ENCODE peak calls at places on chromosome 18, in five cellular contexts. One of them, this sample, is unnamed.

GRCh38 chr18:33900638-33901037 is 322.6 kb downstream of the ASXL3 start:
- DNase-seq in testis: no peak
- DNase-seq in thoracic aorta: no peak
- DNase-seq in PC-3: no peak
- DNase-seq in transverse colon: no peak
- DNase-seq in this sample: no peak

GRCh38 chr18:29218101-29218500 is 1041.2 kb upstream of the CDH2 start:
- DNase-seq in testis: no peak
- DNase-seq in thoracic aorta: no peak
- DNase-seq in PC-3: no peak
- DNase-seq in transverse colon: no peak
- DNase-seq in this sample: no peak

GRCh38 chr18:44651918-44652317 is 28.8 kb upstream of the SETBP1 start:
- DNase-seq in testis: no peak
- DNase-seq in thoracic aorta: no peak
- DNase-seq in PC-3: no peak
- DNase-seq in transverse colon: no peak
- DNase-seq in this sample: no peak

GRCh38 chr18:74110983-74111382 is 36.7 kb downstream of the FBXO15 start:
- DNase-seq in testis: no peak
- DNase-seq in thoracic aorta: no peak
- DNase-seq in PC-3: no peak
- DNase-seq in transverse colon: peak
- DNase-seq in this sample: no peak

GRCh38 chr18:58727776-58728500 is 56.7 kb downstream of the MALT1 start:
- DNase-seq in testis: no peak
- DNase-seq in thoracic aorta: no peak
- DNase-seq in PC-3: no peak
- DNase-seq in transverse colon: no peak
- DNase-seq in this sample: no peak

GRCh38 chr18:13461488-13461887 is 242.9 kb downstream of the LDLRAD4 start:
- DNase-seq in testis: no peak
- DNase-seq in thoracic aorta: no peak
- DNase-seq in PC-3: no peak
- DNase-seq in transverse colon: no peak
- DNase-seq in this sample: no peak

GRCh38 chr18:61336766-61337165 is 3.5 kb downstream of the CDH20 start:
- DNase-seq in testis: no peak
- DNase-seq in thoracic aorta: no peak
- DNase-seq in PC-3: no peak
- DNase-seq in transverse colon: no peak
- DNase-seq in this sample: no peak

GRCh38 chr18:48743046-48743445 is 204.2 kb downstream of the CTIF start:
- DNase-seq in testis: peak
- DNase-seq in thoracic aorta: no peak
- DNase-seq in PC-3: no peak
- DNase-seq in transverse colon: no peak
- DNase-seq in this sample: no peak

GRCh38 chr18:50742947-50743346 is 76.9 kb downstream of the MRO start:
- DNase-seq in testis: no peak
- DNase-seq in thoracic aorta: no peak
- DNase-seq in PC-3: no peak
- DNase-seq in transverse colon: no peak
- DNase-seq in this sample: no peak

GRCh38 chr18:2917255-2918047 is 70.6 kb downstream of the EMILIN2 start:
- DNase-seq in testis: no peak
- DNase-seq in thoracic aorta: no peak
- DNase-seq in PC-3: no peak
- DNase-seq in transverse colon: no peak
- DNase-seq in this sample: peak

GRCh38 chr18:6015364-6015763 is 120.0 kb upstream of the TMEM200C start:
- DNase-seq in testis: no peak
- DNase-seq in thoracic aorta: no peak
- DNase-seq in PC-3: peak
- DNase-seq in transverse colon: no peak
- DNase-seq in this sample: no peak

GRCh38 chr18:22504251-22504650 is 86.5 kb upstream of the CTAGE1 start:
- DNase-seq in testis: no peak
- DNase-seq in thoracic aorta: no peak
- DNase-seq in PC-3: no peak
- DNase-seq in transverse colon: no peak
- DNase-seq in this sample: no peak

GRCh38 chr18:22935431-22935830 is 2.3 kb downstream of the RBBP8 start:
- DNase-seq in testis: no peak
- DNase-seq in thoracic aorta: no peak
- DNase-seq in PC-3: no peak
- DNase-seq in transverse colon: no peak
- DNase-seq in this sample: peak

GRCh38 chr18:35463050-35463449 is 34.7 kb downstream of the INO80C start:
- DNase-seq in testis: no peak
- DNase-seq in thoracic aorta: no peak
- DNase-seq in PC-3: peak
- DNase-seq in transverse colon: no peak
- DNase-seq in this sample: no peak

GRCh38 chr18:9330419-9330818 is 4.2 kb upstream of the TWSG1 start:
- DNase-seq in testis: no peak
- DNase-seq in thoracic aorta: no peak
- DNase-seq in PC-3: no peak
- DNase-seq in transverse colon: no peak
- DNase-seq in this sample: peak

GRCh38 chr18:26307161-26307773 is 81.0 kb downstream of the TAF4B start:
- DNase-seq in testis: peak
- DNase-seq in thoracic aorta: no peak
- DNase-seq in PC-3: peak
- DNase-seq in transverse colon: no peak
- DNase-seq in this sample: peak

GRCh38 chr18:69885841-69886531 is 61.7 kb downstream of the CD226 start:
- DNase-seq in testis: no peak
- DNase-seq in thoracic aorta: no peak
- DNase-seq in PC-3: no peak
- DNase-seq in transverse colon: no peak
- DNase-seq in this sample: no peak

GRCh38 chr18:22344908-22345670 is 72.6 kb downstream of the CTAGE1 start:
- DNase-seq in testis: no peak
- DNase-seq in thoracic aorta: no peak
- DNase-seq in PC-3: no peak
- DNase-seq in transverse colon: peak
- DNase-seq in this sample: no peak

GRCh38 chr18:66734451-66734850 is 130.6 kb upstream of the CDH19 start:
- DNase-seq in testis: no peak
- DNase-seq in thoracic aorta: no peak
- DNase-seq in PC-3: peak
- DNase-seq in transverse colon: no peak
- DNase-seq in this sample: no peak

GRCh38 chr18:26370037-26370436 is 143.8 kb downstream of the TAF4B start:
- DNase-seq in testis: no peak
- DNase-seq in thoracic aorta: no peak
- DNase-seq in PC-3: no peak
- DNase-seq in transverse colon: no peak
- DNase-seq in this sample: no peak

GRCh38 chr18:41373612-41374011 is 581.4 kb upstream of the PIK3C3 start:
- DNase-seq in testis: no peak
- DNase-seq in thoracic aorta: no peak
- DNase-seq in PC-3: no peak
- DNase-seq in transverse colon: no peak
- DNase-seq in this sample: peak

GRCh38 chr18:41378628-41379027 is 576.4 kb upstream of the PIK3C3 start:
- DNase-seq in testis: no peak
- DNase-seq in thoracic aorta: no peak
- DNase-seq in PC-3: peak
- DNase-seq in transverse colon: no peak
- DNase-seq in this sample: peak
- TF ChIP-seq CTCF in testis: no peak
- TF ChIP-seq CTCF in thoracic aorta: no peak
- TF ChIP-seq CTCF in PC-3: peak
- TF ChIP-seq CTCF in transverse colon: no peak
- TF ChIP-seq CTCF in this sample: peak

GRCh38 chr18:12086677-12087482 is 6.8 kb upstream of the ANKRD62 start:
- DNase-seq in testis: no peak
- DNase-seq in thoracic aorta: no peak
- DNase-seq in PC-3: no peak
- DNase-seq in transverse colon: no peak
- DNase-seq in this sample: no peak

GRCh38 chr18:12085136-12085535 is 8.5 kb upstream of the ANKRD62 start:
- DNase-seq in testis: no peak
- DNase-seq in thoracic aorta: no peak
- DNase-seq in PC-3: no peak
- DNase-seq in transverse colon: no peak
- DNase-seq in this sample: no peak

GRCh38 chr18:12087483-12087960 is 6.1 kb upstream of the ANKRD62 start:
- DNase-seq in testis: no peak
- DNase-seq in thoracic aorta: no peak
- DNase-seq in PC-3: no peak
- DNase-seq in transverse colon: no peak
- DNase-seq in this sample: no peak

GRCh38 chr18:12086249-12086648 is 7.4 kb upstream of the ANKRD62 start:
- DNase-seq in testis: no peak
- DNase-seq in thoracic aorta: no peak
- DNase-seq in PC-3: no peak
- DNase-seq in transverse colon: peak
- DNase-seq in this sample: no peak

GRCh38 chr18:12085786-12086185 is 7.9 kb upstream of the ANKRD62 start:
- DNase-seq in testis: no peak
- DNase-seq in thoracic aorta: no peak
- DNase-seq in PC-3: no peak
- DNase-seq in transverse colon: no peak
- DNase-seq in this sample: no peak
- H3K4me3 ChIP-seq in testis: no peak
- H3K4me3 ChIP-seq in thoracic aorta: no peak
- H3K4me3 ChIP-seq in PC-3: no peak
- H3K4me3 ChIP-seq in transverse colon: no peak
- H3K4me3 ChIP-seq in this sample: no peak

DNA sequence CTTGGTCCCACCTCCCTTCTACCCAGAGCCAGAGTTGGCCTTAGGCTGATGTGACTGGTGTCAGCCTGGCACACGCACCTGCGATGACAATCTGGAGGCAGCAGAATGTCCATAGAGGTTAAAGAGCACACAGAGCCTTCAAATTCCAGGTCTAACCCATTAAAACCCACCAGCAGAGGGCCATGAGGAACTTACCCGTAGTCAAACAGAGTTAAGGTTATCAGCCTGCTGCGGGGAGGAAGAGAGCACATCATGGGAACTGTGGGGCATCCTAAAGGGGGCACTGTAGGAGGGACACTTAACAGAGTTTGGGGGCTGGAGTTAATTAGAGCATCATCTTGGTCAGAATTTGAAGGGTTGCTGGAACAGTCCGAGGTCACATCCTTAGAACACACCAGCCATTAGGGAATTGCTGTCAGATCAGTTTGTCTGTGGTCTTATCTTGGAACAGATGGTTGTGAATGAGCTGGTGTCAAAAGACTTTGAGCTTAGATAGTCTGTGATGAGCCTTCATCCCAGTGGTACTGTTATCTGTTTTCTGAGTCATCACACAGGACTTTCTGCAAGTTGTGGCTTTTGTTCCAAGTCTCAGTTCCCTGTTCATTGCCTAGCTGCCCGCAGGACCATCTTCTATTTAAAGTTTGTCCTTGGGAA is 248.6 kb downstream of the LOXHD1 start:
- DNase-seq in testis: no peak
- DNase-seq in thoracic aorta: no peak
- DNase-seq in PC-3: no peak
- DNase-seq in transverse colon: no peak
- DNase-seq in this sample: peak
- TF ChIP-seq CTCF in testis: no peak
- TF ChIP-seq CTCF in thoracic aorta: no peak
- TF ChIP-seq CTCF in PC-3: no peak
- TF ChIP-seq CTCF in transverse colon: no peak
- TF ChIP-seq CTCF in this sample: peak

GRCh38 chr18:55419132-55419938 is 168.7 kb downstream of the TCF4 start:
- DNase-seq in testis: no peak
- DNase-seq in thoracic aorta: no peak
- DNase-seq in PC-3: no peak
- DNase-seq in transverse colon: no peak
- DNase-seq in this sample: peak
- H3K4me3 ChIP-seq in testis: no peak
- H3K4me3 ChIP-seq in thoracic aorta: no peak
- H3K4me3 ChIP-seq in PC-3: no peak
- H3K4me3 ChIP-seq in transverse colon: no peak
- H3K4me3 ChIP-seq in this sample: no peak

DNA sequence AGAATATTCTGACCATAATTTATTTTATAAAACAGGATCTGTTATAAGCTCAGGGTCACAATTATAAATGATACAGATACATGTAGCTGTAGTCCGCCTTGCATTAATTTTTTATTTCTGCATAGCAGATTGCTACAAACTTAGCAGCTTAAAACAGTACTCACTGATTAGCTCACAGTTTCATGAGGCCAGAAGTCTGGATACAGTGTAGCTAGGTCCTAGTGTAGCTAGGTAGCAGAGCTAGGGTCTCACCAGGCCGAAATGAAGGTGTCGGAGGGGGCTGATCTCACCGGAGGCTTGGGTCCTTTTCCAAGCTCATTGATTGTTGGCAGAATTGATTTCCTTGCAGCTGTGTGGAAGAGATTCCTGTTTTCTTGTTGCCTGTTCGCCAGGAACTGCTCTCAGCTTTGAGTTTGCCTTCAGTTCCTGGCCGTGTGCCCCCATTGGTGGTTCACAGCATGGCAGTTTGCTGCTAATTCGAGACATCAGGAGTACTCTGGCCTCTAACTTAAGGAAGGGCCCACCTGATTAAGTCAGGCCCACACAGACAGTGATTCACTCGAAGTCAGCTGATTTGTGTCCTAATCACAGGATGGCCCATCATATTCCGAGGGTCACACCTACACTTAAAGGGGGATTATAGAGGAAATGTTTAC is 18.4 kb downstream of the NAPG start:
- DNase-seq in testis: peak
- DNase-seq in thoracic aorta: no peak
- DNase-seq in PC-3: no peak
- DNase-seq in transverse colon: no peak
- DNase-seq in this sample: no peak
- TF ChIP-seq CTCF in testis: no peak
- TF ChIP-seq CTCF in thoracic aorta: peak
- TF ChIP-seq CTCF in PC-3: no peak
- TF ChIP-seq CTCF in transverse colon: no peak
- TF ChIP-seq CTCF in this sample: peak

DNA sequence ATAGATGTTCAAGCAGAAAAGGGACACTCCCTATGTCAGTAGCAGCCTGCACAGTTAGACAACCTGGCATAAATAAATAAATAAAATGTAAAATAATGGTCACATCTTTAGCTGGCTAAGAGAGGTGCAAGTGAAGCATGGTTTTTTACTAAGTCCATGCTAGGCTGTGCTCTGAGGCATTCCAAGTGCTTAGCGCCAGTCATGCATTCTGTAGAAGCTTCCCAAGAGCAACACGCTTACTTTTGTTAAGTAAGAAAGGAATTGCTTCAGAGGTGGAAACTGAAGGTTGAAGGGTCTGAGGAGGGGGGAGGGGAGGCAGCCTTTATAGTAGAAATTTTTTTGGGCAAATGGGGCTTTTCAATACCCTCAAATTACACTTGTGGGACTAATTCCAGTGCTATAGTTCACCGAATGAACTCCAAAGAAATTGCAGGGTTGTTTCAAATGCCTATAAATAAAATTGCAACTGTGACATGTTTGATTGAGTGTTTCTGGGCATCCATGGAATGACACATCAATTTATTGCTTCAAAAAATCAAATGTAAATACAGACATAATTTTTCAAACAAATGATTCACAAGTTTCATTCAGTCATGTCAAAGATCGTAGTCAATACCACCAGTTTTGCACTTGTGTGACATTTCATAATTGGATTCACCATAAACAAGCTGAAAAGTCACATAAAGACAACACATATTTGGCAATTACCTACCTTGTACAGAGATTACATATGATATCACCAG is 351.0 kb downstream of the CDH2 start:
- DNase-seq in testis: no peak
- DNase-seq in thoracic aorta: no peak
- DNase-seq in PC-3: peak
- DNase-seq in transverse colon: no peak
- DNase-seq in this sample: peak
- H3K4me3 ChIP-seq in testis: no peak
- H3K4me3 ChIP-seq in thoracic aorta: no peak
- H3K4me3 ChIP-seq in PC-3: no peak
- H3K4me3 ChIP-seq in transverse colon: no peak
- H3K4me3 ChIP-seq in this sample: peak